ENCODE peak calls at places on chromosomes 2 and 18, in four cellular contexts. U is endodermal cell, N is body of pancreas, Z is Panc1. O is an unnamed sample. For H3K9me3 and H3K4me1, the result is how much of the 10 kb centered on the place peaks cover.

GRCh38 chr18:67875936-67876335 is 359.4 kb upstream of the DSEL start:
- DNase-seq in U (no peak), N (no peak), Z (no peak), O (no peak)

GRCh38 chr2:159185401-159186130 is 100.9 kb downstream of the WDSUB1 start:
- DNase-seq in U (peak), N (peak), Z (peak), O (no peak)

GRCh38 chr18:3356614-3357013 is 93.4 kb upstream of the TGIF1 start:
- DNase-seq in U (no peak), N (no peak), Z (no peak), O (no peak)

GRCh38 chr2:152611458-152612231 is 105.6 kb downstream of the PRPF40A start:
- DNase-seq in U (no peak), N (peak), Z (no peak), O (peak)

GRCh38 chr2:144431384-144431783 is 88.5 kb downstream of the ZEB2 start:
- DNase-seq in U (peak), N (no peak), Z (no peak), O (peak)

GRCh38 chr2:237581751-237582746 is 8.5 kb downstream of the RAB17 start:
- DNase-seq in U (peak), N (peak), Z (no peak), O (peak)

GRCh38 chr2:229235136-229235914 is 35.8 kb downstream of the PID1 start:
- DNase-seq in U (peak), N (peak), Z (no peak), O (no peak)

GRCh38 chr2:119383410-119384140 is 16.8 kb downstream of the DBI start:
- DNase-seq in U (no peak), N (peak), Z (no peak), O (no peak)

GRCh38 chr2:24420373-24420772 is 60.0 kb upstream of the ITSN2 start:
- DNase-seq in U (no peak), N (no peak), Z (no peak), O (no peak)

GRCh38 chr2:238600506-238601432 is 174.0 kb downstream of the ASB1 start:
- DNase-seq in U (no peak), N (no peak), Z (no peak), O (no peak)

GRCh38 chr2:21042958-21043743 is 722 bp downstream of the APOB start:
- DNase-seq in U (peak), N (peak), Z (peak), O (peak)

GRCh38 chr18:22667616-22668422 is 250.1 kb upstream of the CTAGE1 start:
- DNase-seq in U (no peak), N (no peak), Z (no peak), O (no peak)

GRCh38 chr2:127097841-127098651 is 8.9 kb downstream of the BIN1 start:
- DNase-seq in U (peak), N (no peak), Z (no peak), O (no peak)

GRCh38 chr2:200382883-200383282 is 76.4 kb downstream of the SPATS2L start:
- DNase-seq in U (no peak), N (no peak), Z (no peak), O (no peak)

GRCh38 chr2:108139521-108139920 is 100.2 kb upstream of the SULT1C3 start:
- DNase-seq in U (no peak), N (no peak), Z (no peak), O (no peak)

GRCh38 chr2:66434679-66435548 is at the start of gene MEIS1:
- DNase-seq in U (peak), N (peak), Z (peak), O (peak)

GRCh38 chr2:218582085-218582484 is 13.4 kb downstream of the CNOT9 start:
- DNase-seq in U (no peak), N (no peak), Z (no peak), O (no peak)

GRCh38 chr2:230160112-230160660 is 59.6 kb downstream of the SP110 start:
- DNase-seq in U (peak), N (peak), Z (peak), O (peak)

GRCh38 chr2:40746150-40746549 is 294.3 kb upstream of the SLC8A1 start:
- DNase-seq in U (no peak), N (peak), Z (no peak), O (no peak)

GRCh38 chr18:43887491-43887890 is 610.2 kb upstream of the SYT4 start:
- DNase-seq in U (peak), N (no peak), Z (no peak), O (no peak)

GRCh38 chr2:151886235-151886634 is 58.0 kb upstream of the ARL5A start:
- DNase-seq in U (no peak), N (no peak), Z (no peak), O (no peak)

GRCh38 chr2:67215214-67215613 is 181.9 kb upstream of the ETAA1 start:
- DNase-seq in U (peak), N (peak), Z (no peak), O (no peak)

GRCh38 chr18:23970161-23971153 is 44.1 kb upstream of the TTC39C start:
- DNase-seq in U (no peak), N (no peak), Z (no peak), O (peak)

GRCh38 chr2:175001546-175001945 is 3.6 kb downstream of the CHN1 start:
- DNase-seq in U (no peak), N (no peak), Z (no peak), O (no peak)

GRCh38 chr18:49980869-49981268 is 167.5 kb upstream of the ACAA2 start:
- DNase-seq in U (no peak), N (no peak), Z (no peak), O (no peak)

GRCh38 chr2:24208490-24208889 is 33.6 kb downstream of the FAM228A start:
- DNase-seq in U (no peak), N (no peak), Z (no peak), O (no peak)

GRCh38 chr2:65024149-65024829 is 31.9 kb upstream of the CEP68 start:
- DNase-seq in U (no peak), N (no peak), Z (no peak), O (no peak)

GRCh38 chr18:9845256-9845655 is 40.5 kb upstream of the TXNDC2 start:
- DNase-seq in U (no peak), N (no peak), Z (no peak), O (no peak)

GRCh38 chr2:232488721-232489300 is 1.2 kb upstream of the ECEL1 start:
- DNase-seq in U (no peak), N (no peak), Z (no peak), O (no peak)

DNA sequence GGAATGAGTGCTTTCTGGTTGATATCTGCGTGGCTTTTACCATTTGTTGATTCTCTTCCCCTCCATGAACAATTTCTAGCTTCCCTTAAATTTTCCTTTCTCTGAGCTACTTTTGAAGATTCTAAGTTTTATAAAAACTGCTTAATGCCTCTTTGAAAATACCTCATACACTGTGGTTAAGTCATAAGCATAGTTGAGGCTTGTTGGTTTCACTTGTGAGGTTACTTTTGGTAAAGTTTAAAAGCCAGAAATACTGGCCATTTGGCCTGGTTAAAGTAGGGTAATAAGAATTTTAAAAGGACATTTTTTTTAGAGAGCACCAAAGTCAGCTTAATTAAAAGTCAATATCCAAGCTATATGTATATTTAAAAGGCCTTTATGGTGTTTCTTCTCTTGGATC is 21.3 kb upstream of the CAPN13 start:
- DNase-seq in U (no peak), N (no peak), Z (no peak), O (no peak)
- H3K9me3 ChIP-seq in U (under half), N (under half), Z (under half), O (under half)

DNA sequence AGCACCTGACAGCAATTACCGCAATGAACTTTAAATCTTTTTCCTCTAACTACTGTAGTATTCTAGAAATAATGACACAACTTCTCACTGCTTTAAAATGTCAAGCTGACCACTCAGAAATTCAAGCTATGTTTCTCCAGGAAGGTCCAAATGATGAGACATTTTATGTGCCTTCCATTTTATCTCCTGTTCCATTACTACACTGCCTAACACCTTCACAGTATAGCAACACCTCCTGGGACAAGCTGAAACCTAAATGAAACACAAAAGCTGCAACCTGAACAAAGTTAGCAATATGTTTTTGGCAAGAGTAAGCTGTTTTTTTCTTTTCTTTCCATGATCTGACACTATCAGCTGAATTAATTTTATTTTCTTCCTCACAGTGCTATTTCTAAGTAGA is 81.9 kb downstream of the IKZF2 start:
- DNase-seq in U (no peak), N (no peak), Z (no peak), O (no peak)
- H3K27ac ChIP-seq in U (no peak), N (no peak), Z (no peak), O (no peak)

DNA sequence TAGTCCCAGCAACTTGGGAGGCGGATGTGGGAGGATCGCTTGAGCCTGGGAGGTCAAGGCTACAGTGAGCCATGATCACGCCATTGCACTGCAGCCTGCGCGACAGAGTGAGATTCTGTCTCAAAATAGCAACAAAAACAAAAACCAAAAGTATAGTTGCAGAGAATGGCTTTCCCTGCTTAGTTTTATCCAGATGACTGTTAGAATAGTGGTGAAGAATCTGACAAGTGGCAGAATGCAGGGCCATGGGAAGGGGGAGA is 53.8 kb downstream of the NEDD4L start:
- DNase-seq in U (no peak), N (no peak), Z (no peak), O (no peak)
- H3K4me1 ChIP-seq in U (under half), N (half or more), Z (under half), O (under half)

GRCh38 chr2:95380731-95381130 is 21.8 kb upstream of the FAHD2A start:
- DNase-seq in U (no peak), N (no peak), Z (no peak), O (no peak)
- H3K9me3 ChIP-seq in U (under half), N (under half), Z (under half), O (under half)

DNA sequence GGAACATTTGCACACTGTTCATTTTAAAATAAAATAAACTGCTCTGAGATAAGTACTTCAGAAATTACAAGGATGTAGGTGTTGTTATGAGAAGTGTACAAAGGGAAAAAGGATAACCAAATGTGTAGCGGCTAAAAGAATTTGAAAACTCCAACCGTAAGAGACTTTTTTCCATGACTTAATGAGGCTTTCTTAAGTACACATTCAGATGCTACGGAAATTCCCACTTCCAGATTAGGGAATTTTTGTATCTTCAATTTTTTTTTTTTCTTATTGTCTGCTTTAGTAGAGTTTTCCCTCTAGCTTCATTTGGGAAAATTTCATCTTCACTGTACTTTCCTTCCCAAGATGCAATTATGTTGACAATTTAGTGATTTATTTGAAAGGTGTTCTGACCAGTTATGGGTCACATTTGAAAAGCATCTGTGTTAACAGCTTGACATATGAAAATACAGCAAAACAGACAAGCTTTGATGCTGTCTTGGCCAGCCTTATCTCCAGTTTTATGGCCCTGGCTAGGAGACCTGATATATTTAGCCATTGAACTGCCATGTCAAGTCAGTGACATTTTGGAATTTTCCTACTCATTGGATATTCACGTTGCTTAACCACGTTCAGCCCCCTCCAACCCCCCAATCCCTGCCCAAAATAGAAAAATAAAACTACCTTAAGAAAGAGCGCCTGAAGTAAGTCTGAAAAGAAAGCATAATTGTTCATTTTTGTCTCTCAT is 105.6 kb downstream of the FEZ2 start:
- DNase-seq in U (no peak), N (no peak), Z (no peak), O (no peak)
- H3K27ac ChIP-seq in U (no peak), N (no peak), Z (peak), O (no peak)

GRCh38 chr2:160347269-160347863 is 146.2 kb downstream of the RBMS1 start:
- DNase-seq in U (no peak), N (no peak), Z (no peak), O (no peak)
- H3K4me1 ChIP-seq in U (under half), N (under half), Z (under half), O (under half)

O was measured in Peyer's patch.